ENCODE peak calls at places on chromosomes 11 and 22, in nine cellular contexts. K is GM19239, U is NCI-H748 treated with DMSO at 0.1 percent for 48 hours, V is retinal pigment epithelial cell, W is left colon, M is spleen, Q is AG08396, Z is HCT116, O is neural crest cell. S is an unnamed sample.
A peak's percentile ranks its signal among the peaks of the same experiment; 100 is the strongest.

GRCh38 chr11:8338138-8338537 is 74.5 kb upstream of the LMO1 start:
- DNase-seq in K (peak; percentile 66), U (no peak), V (no peak), W (peak; percentile 71), M (no peak), Q (peak; percentile 85), Z (peak; percentile 31), O (peak; percentile 77), S (peak; percentile 74)

GRCh38 chr11:103055174-103055890 is 36.6 kb downstream of the DCUN1D5 start:
- DNase-seq in K (no peak), U (peak; percentile 4), V (no peak), W (no peak), M (no peak), Q (peak; percentile 8), Z (peak; percentile 26), O (no peak), S (peak; percentile 3)

GRCh38 chr22:47053013-47053864 is 290.8 kb downstream of the TBC1D22A start:
- DNase-seq in K (no peak), U (no peak), V (no peak), W (no peak), M (peak; percentile 70), Q (no peak), Z (no peak), O (no peak), S (no peak)

GRCh38 chr22:21761086-21761485 is 25.5 kb upstream of the YPEL1 start:
- DNase-seq in K (no peak), U (no peak), V (no peak), W (no peak), M (no peak), Q (peak; percentile 43), Z (no peak), O (no peak), S (no peak)

GRCh38 chr11:33043221-33043833 is 4.0 kb downstream of the TCP11L1 start:
- DNase-seq in K (no peak), U (no peak), V (no peak), W (no peak), M (no peak), Q (no peak), Z (no peak), O (no peak), S (no peak)

GRCh38 chr22:24335529-24335928 is 64.9 kb downstream of the SPECC1L start:
- DNase-seq in K (no peak), U (no peak), V (no peak), W (no peak), M (no peak), Q (no peak), Z (no peak), O (no peak), S (no peak)

GRCh38 chr11:67281552-67282150 is 7.5 kb upstream of the ANKRD13D start:
- DNase-seq in K (no peak), U (no peak), V (no peak), W (peak; percentile 11), M (peak; percentile 76), Q (no peak), Z (no peak), O (no peak), S (no peak)

GRCh38 chr11:46696212-46696558 is 4.2 kb downstream of the ARHGAP1 start:
- DNase-seq in K (no peak), U (no peak), V (no peak), W (no peak), M (no peak), Q (no peak), Z (no peak), O (no peak), S (no peak)

GRCh38 chr11:122267602-122268001 is 151.6 kb upstream of the BLID start:
- DNase-seq in K (no peak), U (no peak), V (no peak), W (no peak), M (no peak), Q (peak; percentile 18), Z (no peak), O (no peak), S (no peak)

GRCh38 chr11:129283141-129283540 is 91.0 kb upstream of the ARHGAP32 start:
- DNase-seq in K (no peak), U (no peak), V (no peak), W (peak; percentile 68), M (no peak), Q (no peak), Z (peak; percentile 55), O (no peak), S (no peak)

GRCh38 chr11:68646832-68647231 is 37.5 kb upstream of the GAL start:
- DNase-seq in K (no peak), U (no peak), V (no peak), W (no peak), M (no peak), Q (no peak), Z (no peak), O (no peak), S (no peak)

GRCh38 chr22:32706149-32706548 is 95.4 kb upstream of the TIMP3 start:
- DNase-seq in K (no peak), U (no peak), V (no peak), W (no peak), M (no peak), Q (no peak), Z (no peak), O (no peak), S (no peak)

GRCh38 chr22:32558681-32559355 is 84.2 kb downstream of the FBXO7 start:
- DNase-seq in K (no peak), U (no peak), V (peak; percentile 86), W (peak; percentile 48), M (no peak), Q (peak; percentile 75), Z (peak; percentile 75), O (no peak), S (no peak)

GRCh38 chr22:45007946-45008852 is 1.6 kb downstream of the PHF21B start:
- DNase-seq in K (no peak), U (peak; percentile 13), V (no peak), W (no peak), M (no peak), Q (no peak), Z (no peak), O (peak; percentile 41), S (peak; percentile 65)

GRCh38 chr22:23289851-23290724 is 109.8 kb downstream of the BCR start:
- DNase-seq in K (peak; percentile 63), U (no peak), V (no peak), W (peak; percentile 63), M (no peak), Q (peak; percentile 80), Z (no peak), O (peak; percentile 83), S (peak; percentile 80)

GRCh38 chr11:13694115-13694514 is 25.6 kb downstream of the FAR1 start:
- DNase-seq in K (no peak), U (no peak), V (no peak), W (no peak), M (no peak), Q (no peak), Z (no peak), O (no peak), S (no peak)

GRCh38 chr22:35230839-35231584 is 26.3 kb upstream of the HMGXB4 start:
- DNase-seq in K (no peak), U (peak; percentile 9), V (no peak), W (peak; percentile 8), M (no peak), Q (no peak), Z (peak; percentile 50), O (no peak), S (no peak)

GRCh38 chr22:26937213-26937612 is 279.8 kb downstream of the MIAT start:
- DNase-seq in K (no peak), U (no peak), V (no peak), W (no peak), M (no peak), Q (no peak), Z (no peak), O (no peak), S (no peak)

GRCh38 chr22:29117799-29118477 is 45.1 kb downstream of the KREMEN1 start:
- DNase-seq in K (no peak), U (no peak), V (no peak), W (no peak), M (no peak), Q (no peak), Z (no peak), O (no peak), S (no peak)

GRCh38 chr11:995752-996420 is 40.6 kb downstream of the MUC6 start:
- DNase-seq in K (peak; percentile 86), U (no peak), V (peak; percentile 85), W (no peak), M (no peak), Q (no peak), Z (no peak), O (peak; percentile 32), S (peak; percentile 77)

GRCh38 chr11:75087319-75088055 is 9.2 kb downstream of the OR2AT4 start:
- DNase-seq in K (no peak), U (no peak), V (no peak), W (no peak), M (no peak), Q (no peak), Z (no peak), O (no peak), S (no peak)

GRCh38 chr11:11400635-11401232 is 47.7 kb upstream of the CSNK2A3 start:
- DNase-seq in K (peak; percentile 10), U (no peak), V (no peak), W (no peak), M (no peak), Q (no peak), Z (peak; percentile 12), O (no peak), S (no peak)

GRCh38 chr11:2211113-2211971 is 39.7 kb upstream of the TH start:
- DNase-seq in K (no peak), U (peak; percentile 92), V (peak; percentile 8), W (peak; percentile 46), M (peak; percentile 61), Q (peak; percentile 4), Z (peak; percentile 37), O (no peak), S (no peak)

GRCh38 chr11:83801799-83802198 is 515.6 kb upstream of the CCDC90B start:
- DNase-seq in K (no peak), U (no peak), V (no peak), W (no peak), M (no peak), Q (no peak), Z (no peak), O (no peak), S (no peak)

GRCh38 chr11:9362393-9362863 is 22.0 kb upstream of the IPO7 start:
- DNase-seq in K (no peak), U (no peak), V (no peak), W (no peak), M (no peak), Q (no peak), Z (no peak), O (no peak), S (no peak)

GRCh38 chr11:16776716-16777115 is 38.3 kb downstream of the C11orf58 start:
- DNase-seq in K (no peak), U (no peak), V (peak; percentile 51), W (no peak), M (no peak), Q (no peak), Z (no peak), O (no peak), S (no peak)

GRCh38 chr11:19633276-19633675 is 79.4 kb upstream of the NAV2 start:
- DNase-seq in K (no peak), U (no peak), V (no peak), W (no peak), M (no peak), Q (peak; percentile 16), Z (no peak), O (no peak), S (no peak)

GRCh38 chr11:73439002-73439843 is 63.0 kb downstream of the RELT start:
- DNase-seq in K (no peak), U (no peak), V (no peak), W (peak; percentile 21), M (no peak), Q (no peak), Z (no peak), O (no peak), S (no peak)

GRCh38 chr22:48713266-48714205 is 1114.1 kb downstream of the BRD1 start:
- DNase-seq in K (no peak), U (no peak), V (no peak), W (no peak), M (peak; percentile 52), Q (no peak), Z (no peak), O (no peak), S (no peak)

GRCh38 chr11:74956387-74956786 is 7.3 kb downstream of the SPCS2 start:
- DNase-seq in K (no peak), U (no peak), V (no peak), W (no peak), M (no peak), Q (peak; percentile 6), Z (no peak), O (no peak), S (no peak)